ENCODE peak calls at places on chromosome 22, in nine cellular contexts. One of them, this sample, is unnamed. For H3K4me1, the result is how much of the 10 kb centered on the place peaks cover.

GRCh38 chr22:39809772-39810557 is 83.6 kb downstream of the ENTHD1 start:
- DNase-seq in SK-N-SH: no peak
- DNase-seq in Panc1: no peak
- DNase-seq in sigmoid colon: no peak
- DNase-seq in suprapubic skin: no peak
- DNase-seq in transverse colon: no peak
- DNase-seq in K562: no peak
- DNase-seq in upper lobe of left lung: no peak
- DNase-seq in GM23338: no peak
- DNase-seq in this sample: no peak

GRCh38 chr22:25235547-25236290 is 16.3 kb downstream of the CRYBB2 start:
- DNase-seq in SK-N-SH: peak
- DNase-seq in Panc1: peak
- DNase-seq in sigmoid colon: no peak
- DNase-seq in suprapubic skin: no peak
- DNase-seq in transverse colon: peak
- DNase-seq in K562: peak
- DNase-seq in upper lobe of left lung: peak
- DNase-seq in GM23338: peak
- DNase-seq in this sample: peak

GRCh38 chr22:36733271-36733670 is 29.7 kb upstream of the CACNG2 start:
- DNase-seq in SK-N-SH: no peak
- DNase-seq in Panc1: no peak
- DNase-seq in sigmoid colon: peak
- DNase-seq in suprapubic skin: no peak
- DNase-seq in transverse colon: no peak
- DNase-seq in K562: no peak
- DNase-seq in upper lobe of left lung: no peak
- DNase-seq in GM23338: no peak
- DNase-seq in this sample: peak

GRCh38 chr22:43377486-43377995 is 34.3 kb upstream of the MPPED1 start:
- DNase-seq in SK-N-SH: no peak
- DNase-seq in Panc1: no peak
- DNase-seq in sigmoid colon: no peak
- DNase-seq in suprapubic skin: peak
- DNase-seq in transverse colon: no peak
- DNase-seq in K562: no peak
- DNase-seq in upper lobe of left lung: no peak
- DNase-seq in GM23338: no peak
- DNase-seq in this sample: no peak

GRCh38 chr22:46827781-46828180 is 65.3 kb downstream of the TBC1D22A start:
- DNase-seq in SK-N-SH: peak
- DNase-seq in Panc1: no peak
- DNase-seq in sigmoid colon: no peak
- DNase-seq in suprapubic skin: no peak
- DNase-seq in transverse colon: no peak
- DNase-seq in K562: no peak
- DNase-seq in upper lobe of left lung: no peak
- DNase-seq in GM23338: no peak
- DNase-seq in this sample: no peak

GRCh38 chr22:37806409-37807338 is 1.1 kb upstream of the GCAT start:
- DNase-seq in SK-N-SH: peak
- DNase-seq in Panc1: no peak
- DNase-seq in sigmoid colon: peak
- DNase-seq in suprapubic skin: no peak
- DNase-seq in transverse colon: no peak
- DNase-seq in K562: no peak
- DNase-seq in upper lobe of left lung: no peak
- DNase-seq in GM23338: peak
- DNase-seq in this sample: no peak

GRCh38 chr22:39149915-39150847 is 2.3 kb downstream of the CBX7 start:
- DNase-seq in SK-N-SH: no peak
- DNase-seq in Panc1: no peak
- DNase-seq in sigmoid colon: peak
- DNase-seq in suprapubic skin: peak
- DNase-seq in transverse colon: no peak
- DNase-seq in K562: no peak
- DNase-seq in upper lobe of left lung: no peak
- DNase-seq in GM23338: peak
- DNase-seq in this sample: no peak

GRCh38 chr22:50408311-50408710 is 65.2 kb downstream of the PPP6R2 start:
- DNase-seq in SK-N-SH: no peak
- DNase-seq in Panc1: no peak
- DNase-seq in sigmoid colon: no peak
- DNase-seq in suprapubic skin: no peak
- DNase-seq in transverse colon: no peak
- DNase-seq in K562: no peak
- DNase-seq in upper lobe of left lung: no peak
- DNase-seq in GM23338: no peak
- DNase-seq in this sample: no peak

GRCh38 chr22:36587289-36588154 is 58.6 kb upstream of the EIF3D start:
- DNase-seq in SK-N-SH: no peak
- DNase-seq in Panc1: no peak
- DNase-seq in sigmoid colon: no peak
- DNase-seq in suprapubic skin: no peak
- DNase-seq in transverse colon: no peak
- DNase-seq in K562: no peak
- DNase-seq in upper lobe of left lung: no peak
- DNase-seq in GM23338: no peak
- DNase-seq in this sample: no peak

GRCh38 chr22:43442386-43443060 is 30.7 kb downstream of the MPPED1 start:
- DNase-seq in SK-N-SH: no peak
- DNase-seq in Panc1: no peak
- DNase-seq in sigmoid colon: peak
- DNase-seq in suprapubic skin: no peak
- DNase-seq in transverse colon: no peak
- DNase-seq in K562: no peak
- DNase-seq in upper lobe of left lung: peak
- DNase-seq in GM23338: no peak
- DNase-seq in this sample: no peak

GRCh38 chr22:37674951-37675929 is at the start of gene LGALS1:
- DNase-seq in SK-N-SH: peak
- DNase-seq in Panc1: peak
- DNase-seq in sigmoid colon: peak
- DNase-seq in suprapubic skin: peak
- DNase-seq in transverse colon: peak
- DNase-seq in K562: peak
- DNase-seq in upper lobe of left lung: peak
- DNase-seq in GM23338: peak
- DNase-seq in this sample: peak

GRCh38 chr22:37209140-37209845 is 3.0 kb downstream of the SSTR3 start:
- DNase-seq in SK-N-SH: peak
- DNase-seq in Panc1: no peak
- DNase-seq in sigmoid colon: peak
- DNase-seq in suprapubic skin: peak
- DNase-seq in transverse colon: no peak
- DNase-seq in K562: no peak
- DNase-seq in upper lobe of left lung: no peak
- DNase-seq in GM23338: no peak
- DNase-seq in this sample: no peak

GRCh38 chr22:26579331-26579886 is 10.5 kb downstream of the TPST2 start:
- DNase-seq in SK-N-SH: no peak
- DNase-seq in Panc1: no peak
- DNase-seq in sigmoid colon: no peak
- DNase-seq in suprapubic skin: no peak
- DNase-seq in transverse colon: peak
- DNase-seq in K562: no peak
- DNase-seq in upper lobe of left lung: no peak
- DNase-seq in GM23338: no peak
- DNase-seq in this sample: no peak

GRCh38 chr22:24823787-24824186 is 17.8 kb downstream of the SGSM1 start:
- DNase-seq in SK-N-SH: no peak
- DNase-seq in Panc1: no peak
- DNase-seq in sigmoid colon: no peak
- DNase-seq in suprapubic skin: no peak
- DNase-seq in transverse colon: no peak
- DNase-seq in K562: no peak
- DNase-seq in upper lobe of left lung: no peak
- DNase-seq in GM23338: no peak
- DNase-seq in this sample: no peak

GRCh38 chr22:17672417-17672991 is 33.9 kb downstream of the BCL2L13 start:
- DNase-seq in SK-N-SH: peak
- DNase-seq in Panc1: no peak
- DNase-seq in sigmoid colon: no peak
- DNase-seq in suprapubic skin: no peak
- DNase-seq in transverse colon: no peak
- DNase-seq in K562: no peak
- DNase-seq in upper lobe of left lung: no peak
- DNase-seq in GM23338: no peak
- DNase-seq in this sample: no peak

DNA sequence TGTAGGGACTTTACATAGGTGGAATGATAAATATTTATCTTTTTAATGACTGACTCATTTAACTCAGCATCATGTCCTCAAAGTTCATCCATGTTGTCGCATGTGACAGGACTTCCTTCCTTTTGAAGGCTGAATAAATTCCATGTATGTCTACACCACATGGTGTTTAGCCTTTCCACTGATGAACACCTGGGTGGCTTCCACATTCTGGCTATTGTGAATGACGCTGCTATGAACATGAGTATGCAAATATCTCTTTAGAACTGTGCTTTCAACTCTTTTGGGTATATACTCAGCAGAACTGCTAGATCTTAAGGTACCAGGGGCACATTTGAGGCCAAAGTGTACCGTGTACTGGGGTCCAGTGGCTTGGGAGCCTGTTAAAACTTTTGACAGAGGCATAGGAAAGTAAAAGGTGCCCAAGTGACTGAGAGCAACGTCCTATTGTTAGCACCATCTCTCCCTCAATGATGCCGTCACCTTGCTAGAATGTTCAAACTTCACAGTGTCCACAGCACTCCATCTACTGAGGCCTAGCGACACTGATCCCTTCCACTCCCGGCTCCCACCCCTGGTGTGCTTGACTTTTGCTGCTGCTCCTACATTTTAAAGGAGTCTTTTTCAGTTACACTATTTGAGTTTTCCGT is 24.0 kb downstream of the LARGE1 start:
- DNase-seq in SK-N-SH: no peak
- DNase-seq in Panc1: no peak
- DNase-seq in sigmoid colon: no peak
- DNase-seq in suprapubic skin: no peak
- DNase-seq in transverse colon: no peak
- DNase-seq in K562: no peak
- DNase-seq in upper lobe of left lung: no peak
- DNase-seq in GM23338: no peak
- DNase-seq in this sample: no peak
- TF ChIP-seq POLR2AphosphoS5 in SK-N-SH: no peak
- TF ChIP-seq POLR2AphosphoS5 in Panc1: no peak
- TF ChIP-seq POLR2AphosphoS5 in sigmoid colon: no peak
- TF ChIP-seq POLR2AphosphoS5 in suprapubic skin: no peak
- TF ChIP-seq POLR2AphosphoS5 in transverse colon: no peak
- TF ChIP-seq POLR2AphosphoS5 in K562: no peak
- TF ChIP-seq POLR2AphosphoS5 in upper lobe of left lung: no peak
- TF ChIP-seq POLR2AphosphoS5 in GM23338: no peak
- TF ChIP-seq POLR2AphosphoS5 in this sample: no peak

DNA sequence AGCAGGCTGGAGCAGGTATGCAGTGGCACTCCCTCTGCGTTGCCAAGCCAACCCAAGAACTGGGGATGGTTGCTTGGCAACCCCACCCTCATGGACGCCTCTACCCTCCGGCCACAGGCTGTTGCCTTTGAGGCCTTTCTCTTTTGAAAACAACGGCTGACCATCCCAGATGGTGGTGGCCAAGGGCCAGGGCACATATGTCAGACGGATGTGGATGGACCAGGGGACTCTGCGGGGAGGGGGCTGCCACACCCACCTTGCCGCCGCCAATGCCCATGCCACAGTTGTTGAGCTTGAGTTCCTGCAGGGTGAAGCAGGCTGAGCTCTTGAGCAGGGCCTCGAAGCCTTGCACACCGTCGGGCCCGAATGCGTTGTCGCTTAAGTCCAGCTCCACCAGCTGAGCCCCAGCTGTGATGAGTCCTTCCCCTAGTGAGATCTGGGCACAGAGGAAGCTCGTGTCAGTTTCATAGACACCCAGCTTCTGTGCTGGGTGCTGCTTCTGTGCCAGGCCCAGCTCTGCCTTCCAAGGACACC is 21.5 kb downstream of the RANGAP1 start:
- DNase-seq in SK-N-SH: no peak
- DNase-seq in Panc1: no peak
- DNase-seq in sigmoid colon: no peak
- DNase-seq in suprapubic skin: no peak
- DNase-seq in transverse colon: no peak
- DNase-seq in K562: no peak
- DNase-seq in upper lobe of left lung: peak
- DNase-seq in GM23338: no peak
- DNase-seq in this sample: no peak
- H3K27ac ChIP-seq in SK-N-SH: no peak
- H3K27ac ChIP-seq in Panc1: no peak
- H3K27ac ChIP-seq in sigmoid colon: no peak
- H3K27ac ChIP-seq in suprapubic skin: no peak
- H3K27ac ChIP-seq in transverse colon: no peak
- H3K27ac ChIP-seq in K562: no peak
- H3K27ac ChIP-seq in upper lobe of left lung: no peak
- H3K27ac ChIP-seq in GM23338: no peak
- H3K27ac ChIP-seq in this sample: no peak

GRCh38 chr22:44733426-44734106 is 18.8 kb upstream of the ARHGAP8 start:
- DNase-seq in SK-N-SH: peak
- DNase-seq in Panc1: no peak
- DNase-seq in sigmoid colon: no peak
- DNase-seq in suprapubic skin: no peak
- DNase-seq in transverse colon: no peak
- DNase-seq in K562: no peak
- DNase-seq in upper lobe of left lung: no peak
- DNase-seq in GM23338: no peak
- DNase-seq in this sample: no peak
- H3K4me1 ChIP-seq in SK-N-SH: under half
- H3K4me1 ChIP-seq in Panc1: under half
- H3K4me1 ChIP-seq in sigmoid colon: under half
- H3K4me1 ChIP-seq in suprapubic skin: under half
- H3K4me1 ChIP-seq in transverse colon: under half
- H3K4me1 ChIP-seq in K562: under half
- H3K4me1 ChIP-seq in upper lobe of left lung: under half
- H3K4me1 ChIP-seq in GM23338: under half
- H3K4me1 ChIP-seq in this sample: under half

DNA sequence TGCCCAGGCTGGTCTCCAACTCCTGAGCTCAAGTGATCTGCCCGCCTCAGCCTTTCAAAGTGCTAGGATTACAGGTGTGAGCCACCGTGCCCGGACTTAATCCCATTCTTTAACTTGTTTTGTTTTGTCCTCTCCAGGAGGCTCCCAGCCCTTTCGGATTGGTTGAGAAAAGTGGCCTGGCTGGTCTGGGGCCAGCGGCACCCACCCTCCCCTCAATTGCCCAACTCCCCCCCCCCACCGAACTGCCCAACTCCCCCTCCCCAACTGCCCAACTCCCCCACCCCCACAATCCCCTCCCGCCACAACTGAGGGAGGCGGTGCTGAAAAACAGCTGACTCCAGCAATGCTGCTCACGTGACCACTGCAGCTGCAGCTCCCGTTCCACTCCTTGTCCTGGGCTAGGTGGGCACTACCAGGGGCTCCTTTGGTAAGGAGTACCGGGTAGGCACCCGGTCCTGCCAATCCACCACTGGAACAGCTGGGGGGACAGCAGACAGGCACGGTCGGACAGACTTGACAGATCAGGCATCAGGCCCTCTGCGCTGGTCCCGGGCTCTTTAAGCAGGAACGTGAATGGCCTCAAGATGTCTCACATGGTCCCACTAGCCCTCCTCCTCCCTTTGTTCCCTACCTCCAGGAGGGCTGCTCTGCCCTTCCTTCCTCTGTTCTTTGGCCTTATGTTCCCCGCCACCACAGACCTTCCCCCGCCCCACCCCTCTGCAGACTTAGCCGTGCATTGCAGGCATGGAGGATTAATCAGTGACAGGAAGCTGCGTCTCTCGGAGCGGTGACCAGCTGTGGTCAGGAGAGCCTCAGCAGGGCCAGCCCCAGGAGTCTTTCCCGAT is at the start of gene TCN2:
- DNase-seq in SK-N-SH: peak
- DNase-seq in Panc1: no peak
- DNase-seq in sigmoid colon: peak
- DNase-seq in suprapubic skin: peak
- DNase-seq in transverse colon: peak
- DNase-seq in K562: peak
- DNase-seq in upper lobe of left lung: peak
- DNase-seq in GM23338: peak
- DNase-seq in this sample: peak
- TF ChIP-seq POLR2AphosphoS5 in SK-N-SH: peak
- TF ChIP-seq POLR2AphosphoS5 in Panc1: no peak
- TF ChIP-seq POLR2AphosphoS5 in sigmoid colon: no peak
- TF ChIP-seq POLR2AphosphoS5 in suprapubic skin: no peak
- TF ChIP-seq POLR2AphosphoS5 in transverse colon: peak
- TF ChIP-seq POLR2AphosphoS5 in K562: no peak
- TF ChIP-seq POLR2AphosphoS5 in upper lobe of left lung: peak
- TF ChIP-seq POLR2AphosphoS5 in GM23338: peak
- TF ChIP-seq POLR2AphosphoS5 in this sample: no peak